ENCODE peak calls at places on chromosome 15, in ten cellular contexts. Q is psoas muscle; N is naive thymus-derived CD4-positive, alpha-beta T cell; J is heart right ventricle; R is fibroblast of lung; A is tibial artery; V is spleen; G is uterus; T is Panc1; S is OCI-LY7. Y is an unnamed sample.

GRCh38 chr15:48493084-48493762 is 152.3 kb downstream of the FBN1 start:
- DNase-seq in Q (no peak), N (no peak), J (peak; percentile 16), R (peak; percentile 97), A (no peak), V (no peak), G (peak; percentile 42), T (no peak), S (no peak), Y (no peak)

GRCh38 chr15:100835626-100836025 is 44.0 kb upstream of the ALDH1A3 start:
- DNase-seq in Q (no peak), N (no peak), J (no peak), R (peak; percentile 17), A (no peak), V (no peak), G (no peak), T (no peak), S (no peak), Y (no peak)

GRCh38 chr15:89303986-89304385 is 30.6 kb downstream of the POLG start:
- DNase-seq in Q (no peak), N (no peak), J (no peak), R (no peak), A (no peak), V (no peak), G (no peak), T (no peak), S (no peak), Y (no peak)

GRCh38 chr15:101702077-101702476 is 22.2 kb downstream of the TARS3 start:
- DNase-seq in Q (no peak), N (no peak), J (no peak), R (no peak), A (no peak), V (no peak), G (no peak), T (no peak), S (no peak), Y (no peak)

GRCh38 chr15:74884428-74885223 is 5.2 kb upstream of the MPI start:
- DNase-seq in Q (no peak), N (no peak), J (no peak), R (peak; percentile 69), A (no peak), V (no peak), G (no peak), T (no peak), S (no peak), Y (no peak)

GRCh38 chr15:74893627-74894026 is 3.8 kb downstream of the MPI start:
- DNase-seq in Q (peak; percentile 4), N (peak; percentile 69), J (no peak), R (no peak), A (no peak), V (no peak), G (no peak), T (no peak), S (no peak), Y (no peak)

GRCh38 chr15:82543155-82543554 is 2.9 kb upstream of the RPS17 start:
- DNase-seq in Q (no peak), N (no peak), J (no peak), R (peak; percentile 92), A (no peak), V (no peak), G (no peak), T (no peak), S (no peak), Y (no peak)

GRCh38 chr15:69468241-69469121 is 15.9 kb downstream of the RPLP1 start:
- DNase-seq in Q (no peak), N (peak; percentile 87), J (no peak), R (peak; percentile 92), A (no peak), V (no peak), G (no peak), T (no peak), S (no peak), Y (no peak)

GRCh38 chr15:41445399-41445798 is 28.5 kb downstream of the RTF1 start:
- DNase-seq in Q (no peak), N (no peak), J (no peak), R (no peak), A (no peak), V (no peak), G (no peak), T (no peak), S (no peak), Y (no peak)

GRCh38 chr15:31391687-31392671 is 65.3 kb downstream of the KLF13 start:
- DNase-seq in Q (peak; percentile 94), N (peak; percentile 74), J (peak; percentile 87), R (peak; percentile 75), A (peak; percentile 93), V (peak; percentile 96), G (peak; percentile 80), T (peak; percentile 4), S (peak; percentile 71), Y (peak; percentile 92)

DNA sequence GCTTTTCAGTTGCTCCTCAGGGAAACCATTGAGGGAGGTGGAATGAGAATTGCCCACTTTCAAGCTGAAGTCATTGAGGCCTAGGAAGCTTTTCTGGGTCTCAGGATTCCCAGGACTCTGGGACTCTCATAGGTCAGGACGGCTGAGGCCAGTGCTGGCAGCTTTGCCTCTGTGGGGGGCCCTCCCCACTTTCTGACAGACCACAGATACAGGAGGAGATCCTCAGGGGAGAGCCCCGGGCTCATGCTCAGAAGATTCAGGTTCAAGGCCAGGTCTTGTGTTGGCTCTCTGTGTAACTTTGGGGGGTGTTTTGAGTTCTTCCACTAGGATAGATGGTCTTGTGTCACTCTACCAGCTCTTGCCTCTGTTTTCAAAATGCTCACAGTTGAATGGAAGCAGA is 50.0 kb downstream of the SMAD6 start:
- DNase-seq in Q (no peak), N (no peak), J (no peak), R (no peak), A (no peak), V (no peak), G (no peak), T (no peak), S (no peak), Y (no peak)
- H3K27ac ChIP-seq in Q (peak overlapping the region; percentile 30), N (peak overlapping the region; percentile 20), J (peak overlapping the region; percentile 35), R (no peak overlapping the region), A (peak overlapping the region; percentile 56), V (no peak overlapping the region), G (no peak overlapping the region), T (peak overlapping the region; percentile 91), S (no peak overlapping the region), Y (peak overlapping the region; percentile 57)

DNA sequence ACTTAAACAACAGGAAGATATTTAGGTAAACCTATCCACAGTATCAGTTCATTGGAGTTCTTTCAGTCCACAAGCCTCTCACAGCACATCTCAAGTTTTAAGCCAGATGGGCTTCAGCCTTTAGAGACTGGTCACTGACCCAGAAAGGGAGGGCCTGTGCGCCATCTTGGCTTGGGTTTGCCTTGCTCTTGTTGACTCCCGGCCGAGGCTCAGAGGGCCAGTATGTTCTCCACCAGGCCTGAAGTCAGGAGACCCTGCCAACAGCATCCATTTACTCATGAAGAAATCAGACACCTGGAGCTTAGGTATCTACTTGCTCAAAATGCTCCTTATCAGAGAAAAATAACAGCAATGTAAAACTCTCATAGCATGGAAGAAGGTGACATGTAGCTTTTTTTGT is 6.2 kb downstream of the RGMA start:
- DNase-seq in Q (peak; percentile 71), N (no peak), J (no peak), R (no peak), A (no peak), V (no peak), G (no peak), T (no peak), S (no peak), Y (no peak)
- H3K4me1 ChIP-seq in Q (peaks cover 83% of the 10 kb centered on the region), N (no peaks in the 10 kb centered on the region), J (no peaks in the 10 kb centered on the region), R (no peaks in the 10 kb centered on the region), A (peaks cover 6% of the 10 kb centered on the region), V (peaks cover 5% of the 10 kb centered on the region), G (no peaks in the 10 kb centered on the region), T (peaks cover 3% of the 10 kb centered on the region), S (no peaks in the 10 kb centered on the region), Y (peaks cover 8% of the 10 kb centered on the region)

GRCh38 chr15:20271647-20272046 is 270.0 kb downstream of the GOLGA6L6 start:
- DNase-seq in Q (no peak), N (no peak), J (no peak), R (no peak), A (no peak), V (peak; percentile 74), G (no peak), T (no peak), S (no peak), Y (no peak)

DNA sequence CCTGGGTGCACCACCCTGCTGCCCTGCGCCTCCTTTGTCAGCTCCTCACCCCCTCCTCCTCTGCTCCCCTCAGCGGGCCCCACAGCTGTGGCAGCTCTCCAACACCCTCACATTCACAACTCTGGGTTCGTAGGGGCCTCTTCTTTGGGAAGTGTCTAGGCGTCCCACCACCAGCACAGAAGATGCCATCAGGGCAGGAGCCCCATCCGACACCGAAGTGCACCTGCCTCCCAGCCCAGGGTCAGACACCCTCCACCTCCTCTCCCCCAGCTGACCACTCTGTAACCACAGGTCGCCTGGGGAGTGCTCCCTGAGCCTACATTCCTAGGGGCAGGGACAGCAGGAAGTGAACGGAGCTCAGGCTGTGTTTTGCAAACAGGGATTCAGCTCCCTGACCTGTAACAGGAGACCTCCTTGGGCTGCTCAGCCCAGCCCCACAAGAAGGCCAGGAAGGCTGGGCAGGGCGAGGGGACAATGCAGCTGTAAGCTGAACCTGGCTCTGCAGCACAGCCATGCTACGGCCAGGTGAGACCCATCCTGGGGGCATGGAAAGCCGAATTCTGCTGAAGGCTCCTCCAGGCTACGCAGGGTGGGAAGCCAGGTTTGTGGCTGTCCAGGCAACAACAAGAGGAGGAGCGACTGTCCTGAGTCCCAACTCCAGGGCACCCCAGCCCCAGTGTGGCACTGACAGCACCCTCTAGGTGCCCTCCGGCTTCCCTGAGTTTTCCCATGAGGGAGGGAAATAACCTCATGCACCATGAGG is 269.0 kb downstream of the GOLGA6L6 start:
- DNase-seq in Q (no peak), N (no peak), J (no peak), R (no peak), A (no peak), V (peak; percentile 79), G (no peak), T (no peak), S (no peak), Y (no peak)
- H3K9me3 ChIP-seq in Q (peaks cover 4% of the 10 kb centered on the region), N (no peaks in the 10 kb centered on the region), J (peaks cover 3% of the 10 kb centered on the region), R (peaks cover 12% of the 10 kb centered on the region), A (no peaks in the 10 kb centered on the region), V (no peaks in the 10 kb centered on the region), G (no peaks in the 10 kb centered on the region), T (no peaks in the 10 kb centered on the region), S (no peaks in the 10 kb centered on the region), Y (peaks cover 17% of the 10 kb centered on the region)

GRCh38 chr15:77712438-77712837 is 79.7 kb upstream of the LINGO1 start:
- DNase-seq in Q (no peak), N (no peak), J (no peak), R (no peak), A (no peak), V (no peak), G (no peak), T (no peak), S (no peak), Y (no peak)
- H3K27ac ChIP-seq in Q (no peak overlapping the region), N (no peak overlapping the region), J (no peak overlapping the region), R (no peak overlapping the region), A (no peak overlapping the region), V (no peak overlapping the region), G (no peak overlapping the region), T (no peak overlapping the region), S (no peak overlapping the region), Y (no peak overlapping the region)

Y was measured in left ventricle myocardium inferior.